ENCODE peak calls at places on chromosomes 1 and 21, in four cellular contexts. H, W, A and I are unnamed samples.

GRCh38 chr1:19484338-19484792 is 974 bp downstream of the CAPZB start:
- DNase-seq in H (no peak), W (no peak), A (no peak), I (no peak)

GRCh38 chr21:45019076-45019886 is 55.1 kb upstream of the ADARB1 start:
- DNase-seq in H (peak), W (no peak), A (no peak), I (no peak)

GRCh38 chr1:160672789-160673695 is 26.2 kb upstream of the SLAMF1 start:
- DNase-seq in H (no peak), W (no peak), A (no peak), I (no peak)

GRCh38 chr1:43452789-43453441 is 816 bp downstream of the HYI start:
- DNase-seq in H (no peak), W (peak), A (no peak), I (no peak)

GRCh38 chr1:245180496-245180895 is 25.7 kb downstream of the KIF26B start:
- DNase-seq in H (no peak), W (no peak), A (no peak), I (no peak)

GRCh38 chr1:40748841-40749718 is 34.5 kb upstream of the KCNQ4 start:
- DNase-seq in H (no peak), W (no peak), A (no peak), I (no peak)

GRCh38 chr1:231653611-231654010 is 27.0 kb downstream of the DISC1 start:
- DNase-seq in H (no peak), W (no peak), A (no peak), I (no peak)

GRCh38 chr21:41482980-41483379 is 25.0 kb downstream of the TMPRSS2 start:
- DNase-seq in H (no peak), W (no peak), A (no peak), I (no peak)

GRCh38 chr1:13664451-13664850 is 35.5 kb upstream of the PRDM2 start:
- DNase-seq in H (no peak), W (no peak), A (no peak), I (peak)

GRCh38 chr1:176989023-176989422 is 175.5 kb downstream of the ASTN1 start:
- DNase-seq in H (no peak), W (no peak), A (no peak), I (no peak)

GRCh38 chr21:39088831-39089380 is 94.3 kb downstream of the PSMG1 start:
- DNase-seq in H (no peak), W (peak), A (peak), I (no peak)

GRCh38 chr21:9758888-9759287 is 762.5 kb upstream of the TPTE start:
- DNase-seq in H (no peak), W (no peak), A (no peak), I (no peak)

GRCh38 chr1:23742670-23743286 is 493 bp upstream of the ELOA start:
- DNase-seq in H (no peak), W (no peak), A (no peak), I (no peak)

GRCh38 chr1:56511323-56511722 is 68.0 kb downstream of the PLPP3 start:
- DNase-seq in H (no peak), W (peak), A (no peak), I (no peak)

GRCh38 chr1:6162773-6163172 is 17.3 kb downstream of the CHD5 start:
- DNase-seq in H (peak), W (no peak), A (no peak), I (no peak)

GRCh38 chr1:150804671-150805070 is 3.4 kb downstream of the CTSK start:
- DNase-seq in H (no peak), W (no peak), A (no peak), I (no peak)

GRCh38 chr1:75472971-75473603 is 137.8 kb downstream of the SLC44A5 start:
- DNase-seq in H (no peak), W (peak), A (no peak), I (no peak)

GRCh38 chr21:42234464-42235241 is 15.7 kb downstream of the ABCG1 start:
- DNase-seq in H (peak), W (peak), A (peak), I (no peak)

GRCh38 chr1:2540816-2541492 is 10.9 kb upstream of the HES5 start:
- DNase-seq in H (peak), W (peak), A (no peak), I (no peak)

GRCh38 chr21:42089093-42089631 is 18.0 kb downstream of the UMODL1 start:
- DNase-seq in H (no peak), W (no peak), A (no peak), I (no peak)

GRCh38 chr1:160394673-160395072 is 5.7 kb upstream of the VANGL2 start:
- DNase-seq in H (no peak), W (peak), A (no peak), I (no peak)

GRCh38 chr1:17586172-17586963 is 46.9 kb downstream of the ARHGEF10L start:
- DNase-seq in H (no peak), W (no peak), A (no peak), I (no peak)
- TF ChIP-seq NFIC in H (no peak), W (no peak), A (no peak), I (no peak)

DNA sequence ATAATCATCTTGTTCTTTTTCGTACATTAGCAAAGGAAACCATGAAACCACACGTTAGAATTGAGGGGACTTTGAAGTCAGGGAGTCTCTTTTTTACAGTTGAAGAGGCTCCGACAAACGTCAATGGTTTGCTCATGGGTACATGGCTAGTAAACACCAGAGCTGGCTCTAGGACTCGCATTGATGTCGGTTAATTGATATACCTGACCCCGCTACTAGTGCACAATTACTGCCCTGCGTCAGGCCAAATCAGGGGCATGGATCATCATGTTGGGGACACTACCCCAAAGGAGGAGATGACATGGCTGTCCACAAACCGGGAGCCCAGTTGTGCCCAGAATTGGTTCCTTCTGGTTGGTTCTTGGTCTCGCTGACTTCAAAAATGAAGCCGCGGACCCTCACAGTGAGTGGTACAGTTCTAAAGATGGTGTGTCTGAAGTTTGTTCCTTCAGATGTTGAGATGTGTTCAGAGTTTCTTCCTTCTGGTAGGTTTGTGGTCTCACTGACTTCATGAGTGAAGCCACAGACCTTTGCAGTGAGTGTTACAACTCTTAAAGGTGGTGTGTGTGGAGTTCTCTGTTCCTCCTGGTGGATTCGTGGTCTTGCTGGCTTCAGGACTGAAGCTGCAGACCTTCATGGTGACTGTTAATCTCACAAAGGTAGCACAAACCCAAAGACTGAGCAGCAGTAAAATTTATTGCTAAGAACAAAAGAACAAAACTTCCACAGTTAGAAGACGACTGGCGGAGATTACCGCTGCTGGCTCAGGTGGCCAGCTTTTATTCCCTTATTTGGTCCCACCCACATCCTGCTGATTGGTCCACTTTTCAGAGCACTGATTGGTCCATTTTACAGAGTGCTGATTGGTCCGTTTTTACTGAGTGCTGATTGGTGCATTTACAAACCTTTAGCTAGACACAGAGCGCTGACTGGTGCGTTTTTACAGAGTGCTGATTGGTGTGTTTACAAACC is 126.9 kb upstream of the ERRFI1 start:
- DNase-seq in H (no peak), W (no peak), A (no peak), I (no peak)
- TF ChIP-seq NFIC in H (no peak), W (no peak), A (no peak), I (no peak)

DNA sequence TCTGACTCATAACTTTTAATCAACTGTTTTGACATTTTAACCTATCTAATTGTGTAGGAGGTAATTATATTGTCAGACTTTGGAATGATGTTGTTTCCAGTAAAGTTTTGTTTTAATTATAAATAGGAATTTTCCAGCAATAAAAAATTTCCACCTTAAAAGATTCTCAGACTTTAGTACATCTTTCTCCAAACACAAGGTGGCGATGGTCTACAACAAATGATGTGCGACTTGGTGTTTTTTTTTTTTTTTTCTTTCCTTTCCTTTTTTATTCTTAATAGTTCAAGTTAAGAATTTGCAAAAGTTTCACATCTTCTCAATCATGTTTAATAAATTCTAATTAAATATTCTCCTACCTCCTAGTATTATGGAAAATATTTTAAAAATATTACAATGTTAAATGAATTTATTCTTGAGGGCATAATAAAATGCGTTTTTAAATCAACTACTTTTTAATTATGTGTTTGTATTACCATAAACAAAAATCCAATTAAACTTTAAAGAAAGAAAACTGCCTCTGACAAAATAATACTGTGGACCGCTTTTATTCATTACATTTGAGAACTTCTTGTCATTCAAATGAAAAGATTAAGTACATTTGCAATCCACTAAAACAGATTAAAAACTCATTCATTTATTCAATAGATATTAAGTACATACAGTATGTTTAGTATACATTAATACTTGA is 4.4 kb upstream of the ADAMTS1 start:
- DNase-seq in H (peak), W (peak), A (peak), I (no peak)
- TF ChIP-seq NFIC in H (no peak), W (no peak), A (no peak), I (no peak)

DNA sequence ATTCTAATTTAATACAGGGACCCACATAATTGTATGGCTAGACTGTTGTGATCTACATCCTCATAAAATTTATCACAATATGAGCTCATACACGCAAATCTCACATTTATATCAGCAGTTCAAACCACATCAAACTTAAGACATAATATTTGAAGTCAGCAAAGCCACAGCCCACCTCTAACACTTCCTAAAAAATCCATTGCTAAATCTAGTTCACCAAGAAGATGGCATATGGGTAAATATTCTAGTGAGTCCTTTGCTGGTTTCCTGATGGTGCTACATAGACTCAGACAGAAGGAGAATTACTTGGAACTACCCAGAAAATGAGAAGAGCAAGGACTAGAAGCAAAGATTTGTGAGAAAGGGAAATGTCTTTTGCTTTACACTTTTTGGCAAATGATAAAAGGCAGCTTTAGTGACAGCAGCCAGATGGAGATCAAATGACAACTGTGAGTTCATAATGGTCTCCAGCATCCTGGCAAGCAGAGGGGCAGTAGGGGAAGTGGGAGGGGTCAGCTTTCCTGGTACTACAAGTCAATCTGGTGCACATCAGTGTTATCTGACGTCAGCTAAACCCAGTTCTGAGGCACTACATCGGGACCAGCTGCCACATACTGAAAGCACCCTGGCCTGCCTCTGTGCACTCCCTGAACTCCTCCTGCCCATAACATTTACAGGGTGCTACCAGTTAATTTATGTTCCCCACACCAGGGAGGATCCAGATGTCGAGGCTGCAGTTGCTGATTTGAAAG is 10.6 kb upstream of the GADD45A start:
- DNase-seq in H (peak), W (no peak), A (no peak), I (no peak)
- TF ChIP-seq NFIC in H (peak), W (no peak), A (no peak), I (no peak)

DNA sequence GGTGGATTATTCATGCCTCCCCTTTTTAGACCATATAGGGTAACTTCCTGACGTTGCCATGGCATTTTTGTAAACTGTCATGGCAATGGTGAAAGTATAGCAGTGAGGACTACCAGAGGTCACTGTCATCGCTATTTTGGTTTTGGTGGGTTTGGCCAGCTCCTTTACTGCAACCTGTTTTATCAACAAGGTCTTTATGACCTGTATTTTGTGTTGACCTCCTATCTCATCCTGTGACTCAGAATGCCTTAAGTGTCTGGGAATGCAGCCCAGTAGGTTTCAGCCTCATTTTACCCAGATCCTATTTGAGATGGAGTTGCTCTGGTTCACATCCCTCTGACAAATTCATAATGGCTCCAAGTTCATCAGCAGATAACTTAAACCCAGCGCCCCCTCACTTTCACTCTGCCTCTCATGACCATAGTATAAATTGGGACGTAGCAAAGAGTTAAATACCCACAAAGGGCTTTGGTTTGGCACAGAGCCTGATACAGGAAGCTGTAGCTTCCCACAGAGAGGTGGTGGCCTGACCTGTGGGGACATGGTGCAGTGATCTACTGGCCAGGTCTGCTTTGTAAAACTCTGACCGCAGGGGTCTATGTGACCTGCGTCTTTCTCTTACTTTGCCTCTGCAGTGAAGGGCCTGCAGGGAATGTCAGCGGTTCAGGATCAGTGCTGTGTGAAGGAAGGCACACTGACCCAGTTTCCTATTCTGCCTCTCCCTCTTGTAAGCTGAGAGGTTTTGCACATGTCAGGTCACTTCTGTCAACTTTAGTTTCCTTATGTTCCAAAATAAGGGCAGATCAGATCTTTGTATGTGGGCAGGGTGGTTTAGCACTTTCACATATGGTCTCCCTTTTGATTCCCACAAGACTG is 78.1 kb upstream of the ZNF644 start:
- DNase-seq in H (no peak), W (no peak), A (no peak), I (no peak)
- TF ChIP-seq NFIC in H (no peak), W (no peak), A (no peak), I (no peak)

GRCh38 chr1:113930499-113931161 is 1.5 kb downstream of the HIPK1 start:
- DNase-seq in H (peak), W (peak), A (peak), I (no peak)
- TF ChIP-seq NFIC in H (no peak), W (no peak), A (no peak), I (no peak)

DNA sequence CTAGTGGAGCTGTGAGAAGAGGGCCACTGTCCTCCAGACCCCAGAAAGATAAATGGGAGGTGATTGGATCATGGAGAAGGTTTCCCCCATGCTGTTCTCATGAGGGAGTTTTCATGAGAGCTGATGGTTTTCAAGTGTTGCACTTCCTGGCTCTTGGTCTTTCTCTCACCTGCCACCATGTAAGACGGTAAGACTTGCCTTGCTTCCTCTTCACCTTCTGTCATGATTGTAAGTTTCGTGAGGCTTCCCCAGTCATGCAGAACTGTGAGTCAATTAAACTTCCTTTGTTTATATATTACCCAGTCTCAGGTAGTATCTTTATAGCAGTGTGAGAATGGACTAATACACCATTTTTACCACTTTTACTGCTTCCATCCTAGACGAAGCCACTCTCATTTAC is 27.6 kb downstream of the GPR88 start:
- DNase-seq in H (no peak), W (no peak), A (no peak), I (no peak)
- TF ChIP-seq NFIC in H (no peak), W (no peak), A (no peak), I (no peak)